ENCODE peak calls at places on chromosome 6, in eight cellular contexts. U is brain microvascular endothelial cell; E is fibroblast of the aortic adventitia; M is choroid plexus epithelial cell; L is stomach; I is cardiac muscle cell; Z is mucosa of descending colon; A is CD8-positive, alpha-beta T cell. D is an unnamed sample.

GRCh38 chr6:51913265-51913664 is 174.1 kb downstream of the PKHD1 start:
- DNase-seq in I (no peak), Z (no peak), A (no peak), M (no peak), E (no peak), U (no peak), L (no peak), D (no peak)

GRCh38 chr6:37207903-37208456 is 38.0 kb downstream of the PIM1 start:
- DNase-seq in U (peak; percentile 83), M (peak; percentile 91), A (peak; percentile 84), Z (peak; percentile 93), I (peak; percentile 88), L (peak; percentile 91), E (peak; percentile 76), D (peak; percentile 65)

GRCh38 chr6:109370336-109370735 is 11.9 kb downstream of the CD164 start:
- DNase-seq in E (no peak), A (no peak), Z (no peak), U (no peak), L (no peak), I (no peak), M (no peak), D (no peak)

GRCh38 chr6:110828396-110828795 is 13.1 kb upstream of the CDK19 start:
- DNase-seq in M (no peak), U (no peak), L (no peak), E (peak; percentile 46), Z (no peak), I (no peak), A (no peak), D (no peak)

GRCh38 chr6:46741482-46741881 is 5.3 kb upstream of the ANKRD66 start:
- DNase-seq in I (no peak), A (no peak), M (no peak), L (no peak), Z (no peak), U (no peak), E (no peak), D (no peak)

GRCh38 chr6:11229267-11230043 is 3.0 kb downstream of the NEDD9 start:
- DNase-seq in I (no peak), E (no peak), M (peak; percentile 58), L (no peak), Z (no peak), U (no peak), A (no peak), D (peak; percentile 45)

GRCh38 chr6:157187182-157188093 is 135.9 kb downstream of the TMEM242 start:
- DNase-seq in E (peak; percentile 25), I (no peak), U (no peak), L (peak; percentile 62), M (no peak), A (no peak), Z (no peak), D (no peak)

GRCh38 chr6:42104095-42104806 is 38.2 kb downstream of the C6orf132 start:
- DNase-seq in U (peak; percentile 32), I (peak; percentile 90), E (peak; percentile 77), M (peak; percentile 82), Z (peak; percentile 65), L (peak; percentile 59), A (peak; percentile 68), D (peak; percentile 67)

DNA sequence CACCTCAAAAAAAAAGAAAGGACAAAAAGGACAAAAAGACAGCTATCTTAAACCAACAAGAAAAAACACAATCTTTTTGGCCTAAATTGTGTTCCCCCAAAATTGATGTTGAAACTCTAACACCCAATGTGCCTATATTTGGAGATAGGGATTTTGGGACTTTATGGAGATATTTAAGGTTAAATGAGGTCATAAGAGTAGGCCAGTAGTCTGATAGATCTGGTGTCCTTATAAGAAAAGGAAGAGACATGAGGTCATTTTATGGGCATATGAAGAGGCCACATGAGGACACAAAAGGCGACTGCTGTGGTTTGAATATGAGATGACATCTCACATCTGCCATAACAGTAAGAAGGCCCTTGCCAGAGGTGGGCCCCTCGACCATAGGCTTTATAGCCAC is 49.5 kb downstream of the TRIM38 start:
- DNase-seq in M (no peak), L (no peak), A (no peak), I (no peak), Z (no peak), E (no peak), U (no peak), D (no peak)
- TF ChIP-seq CTCF in M (no peak), L (no peak), A (no peak), I (no peak), Z (no peak), E (no peak), U (no peak), D (no peak)

DNA sequence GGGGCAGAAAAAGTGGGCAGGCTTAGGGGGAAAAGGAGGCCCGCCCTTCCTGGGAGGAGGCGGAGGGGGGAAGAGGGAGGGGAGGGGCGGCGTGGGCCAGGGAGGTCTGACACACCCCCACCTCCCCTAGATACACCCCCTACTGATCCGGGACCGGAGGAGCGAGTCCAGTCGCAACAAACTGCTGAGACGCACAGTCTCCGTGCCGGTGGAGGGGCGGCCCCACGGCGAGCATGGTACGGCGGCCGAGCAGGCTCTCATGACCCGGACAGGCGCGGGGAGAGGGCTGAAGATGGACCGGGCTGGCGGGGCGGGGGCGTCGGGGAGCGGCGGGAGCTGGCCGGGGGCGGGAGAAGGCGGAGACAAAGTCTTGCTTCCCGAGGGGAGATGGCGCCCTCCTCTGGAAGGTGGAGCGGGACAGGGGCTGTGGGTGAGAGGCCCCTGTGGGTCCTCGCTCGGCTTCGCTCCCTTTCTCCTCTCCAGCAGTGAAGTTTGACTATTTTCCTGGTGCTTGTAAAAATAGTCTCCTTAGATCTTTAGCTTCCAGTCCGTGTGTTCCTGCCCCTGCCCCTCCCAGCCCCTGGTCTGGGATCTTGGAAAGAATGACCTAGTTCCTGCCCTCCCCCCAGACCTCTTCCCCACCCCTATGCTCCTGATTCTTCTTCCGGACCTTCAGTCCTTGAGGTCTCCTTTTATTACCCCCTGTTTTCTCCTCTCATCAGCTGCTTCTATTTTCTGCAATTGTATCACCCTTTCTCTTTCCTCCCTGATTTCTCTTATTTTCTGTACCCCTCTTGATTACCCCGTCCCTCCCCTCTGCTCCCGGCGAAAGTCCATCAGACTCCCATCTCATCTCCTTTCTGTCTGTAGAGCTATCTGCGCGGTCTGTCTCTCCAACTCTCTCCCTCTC is 6.1 kb downstream of the SYNGAP1 start:
- DNase-seq in A (peak; percentile 84), Z (peak; percentile 90), I (peak; percentile 89), L (peak; percentile 81), E (peak; percentile 78), M (peak; percentile 83), U (peak; percentile 80), D (peak; percentile 83)
- TF ChIP-seq CTCF in A (peak; percentile 40), Z (peak; percentile 48), I (peak; percentile 52), L (no peak), E (peak; percentile 75), M (peak; percentile 71), U (peak; percentile 79), D (peak; percentile 68)

GRCh38 chr6:13328076-13328874 is at the start of gene TBC1D7:
- DNase-seq in L (peak; percentile 95), U (peak; percentile 91), I (peak; percentile 94), Z (peak; percentile 93), M (peak; percentile 94), E (peak; percentile 90), A (peak; percentile 91), D (peak; percentile 89)
- TF ChIP-seq CTCF in L (no peak), U (peak; percentile 22), I (peak; percentile 18), Z (no peak), M (peak; percentile 15), E (peak; percentile 24), A (no peak), D (peak; percentile 43)

GRCh38 chr6:34150766-34151165 is 4.9 kb upstream of the GRM4 start:
- DNase-seq in L (no peak), Z (no peak), I (no peak), U (no peak), M (no peak), A (no peak), E (no peak), D (no peak)

GRCh38 chr6:34149831-34150400 is 4.0 kb upstream of the GRM4 start:
- DNase-seq in E (no peak), I (no peak), M (no peak), L (no peak), A (no peak), U (no peak), Z (no peak), D (no peak)

GRCh38 chr6:34152042-34152524 is 6.2 kb upstream of the GRM4 start:
- DNase-seq in L (no peak), U (no peak), E (no peak), Z (no peak), I (no peak), A (no peak), M (no peak), D (no peak)

GRCh38 chr6:34152806-34153565 is 7.1 kb upstream of the GRM4 start:
- DNase-seq in L (no peak), Z (no peak), E (no peak), U (no peak), A (no peak), I (no peak), M (no peak), D (no peak)

DNA sequence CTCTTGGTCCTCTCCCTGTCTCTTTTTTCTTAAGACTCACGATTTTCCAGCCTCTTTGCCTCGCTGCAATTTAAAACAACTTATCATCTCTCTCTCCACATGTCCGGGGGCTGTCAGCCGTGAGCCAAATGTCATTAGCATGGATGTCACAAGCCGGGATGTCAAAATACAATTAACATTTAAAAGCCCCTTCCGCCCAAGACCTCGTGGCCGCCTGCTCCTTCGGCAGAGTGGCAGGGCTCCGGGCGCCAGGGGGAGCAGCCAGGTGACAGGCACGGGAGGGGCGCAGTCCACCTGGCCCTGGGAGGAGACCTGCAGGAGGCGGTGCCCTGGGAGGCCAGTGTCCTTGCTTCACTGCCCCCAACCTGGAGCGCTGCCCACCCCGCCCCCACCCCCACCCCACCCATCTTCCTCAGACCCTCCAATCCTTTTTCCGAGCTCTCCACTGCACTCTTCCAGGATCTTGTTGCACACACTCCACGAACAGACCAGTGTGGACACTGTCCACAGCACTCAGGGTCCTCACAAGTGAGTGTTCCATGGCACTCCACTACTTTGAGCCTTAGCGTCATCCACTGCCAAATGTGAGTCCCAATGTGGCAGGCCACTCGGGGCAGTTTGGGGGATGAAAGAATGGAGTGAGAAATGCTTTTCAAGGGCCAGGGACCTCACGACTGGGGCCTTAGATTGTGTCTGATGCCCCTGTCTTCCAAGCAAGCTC is 5.6 kb upstream of the GRM4 start:
- DNase-seq in Z (no peak), A (no peak), M (no peak), U (no peak), E (no peak), L (no peak), I (no peak), D (no peak)
- TF ChIP-seq CTCF in Z (no peak), A (no peak), M (no peak), U (no peak), E (no peak), L (no peak), I (no peak), D (no peak)

GRCh38 chr6:797479-798077 is 104.6 kb upstream of the EXOC2 start:
- DNase-seq in L (peak; percentile 52), E (peak; percentile 77), I (peak; percentile 66), M (peak; percentile 81), U (peak; percentile 55), Z (peak; percentile 82), A (no peak), D (peak; percentile 42)
- TF ChIP-seq CTCF in L (no peak), E (peak; percentile 80), I (peak; percentile 69), M (peak; percentile 81), U (peak; percentile 77), Z (peak; percentile 45), A (peak; percentile 70), D (peak; percentile 87)

DNA sequence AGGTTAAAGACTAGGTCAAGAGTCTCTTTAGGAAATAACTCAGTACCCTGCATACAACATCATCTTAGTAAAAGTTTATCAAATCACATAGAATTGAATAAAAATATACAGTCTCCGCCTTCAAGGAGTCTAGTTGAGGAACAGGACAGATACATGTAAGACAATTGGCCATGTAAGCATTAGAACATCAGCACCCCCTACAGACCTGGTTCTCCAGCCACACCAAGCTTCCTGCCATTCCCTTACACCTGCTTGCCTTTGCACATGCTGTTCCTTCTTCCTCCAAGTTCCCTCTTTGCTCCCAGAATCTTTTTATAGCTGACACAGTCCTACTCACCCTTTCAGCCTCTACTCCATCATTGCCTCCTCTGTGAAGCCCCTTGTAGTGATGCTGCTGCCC is 187.8 kb upstream of the LRFN2 start:
- DNase-seq in L (no peak), E (no peak), M (peak; percentile 27), A (no peak), Z (peak; percentile 14), U (no peak), I (no peak), D (no peak)
- TF ChIP-seq CTCF in L (no peak), E (no peak), M (peak; percentile 41), A (no peak), Z (no peak), U (no peak), I (no peak), D (no peak)

D was measured in neural crest cell.